ENCODE peak calls at places on chromosomes 4 and X, in five cellular contexts. One of them, this sample, is unnamed. For H3K4me1, the result is how much of the 10 kb centered on the place peaks cover.

GRCh38 chr4:4849524-4850193 is 9.8 kb upstream of the MSX1 start:
- DNase-seq in small intestine: no peak
- DNase-seq in pancreas: no peak
- DNase-seq in Panc1: no peak
- DNase-seq in K562: no peak
- DNase-seq in this sample: no peak

GRCh38 chr4:133147922-133148689 is 988 bp upstream of the PCDH10 start:
- DNase-seq in Panc1: no peak
- DNase-seq in small intestine: no peak
- DNase-seq in pancreas: no peak
- DNase-seq in K562: no peak
- DNase-seq in this sample: no peak

GRCh38 chrX:47456080-47456479 is 26.9 kb downstream of the ZNF41 start:
- DNase-seq in Panc1: no peak
- DNase-seq in K562: no peak
- DNase-seq in pancreas: no peak
- DNase-seq in small intestine: peak
- DNase-seq in this sample: no peak

GRCh38 chr4:151004222-151004621 is 10.9 kb downstream of the LRBA start:
- DNase-seq in small intestine: no peak
- DNase-seq in K562: no peak
- DNase-seq in pancreas: no peak
- DNase-seq in Panc1: peak
- DNase-seq in this sample: no peak

GRCh38 chrX:47748576-47748975 is 88.1 kb upstream of the ZNF81 start:
- DNase-seq in K562: no peak
- DNase-seq in Panc1: no peak
- DNase-seq in pancreas: no peak
- DNase-seq in small intestine: no peak
- DNase-seq in this sample: no peak

GRCh38 chrX:39896951-39897740 is 200.6 kb downstream of the BCOR start:
- DNase-seq in small intestine: no peak
- DNase-seq in pancreas: no peak
- DNase-seq in K562: peak
- DNase-seq in Panc1: no peak
- DNase-seq in this sample: no peak

GRCh38 chrX:20252392-20253231 is 14.1 kb downstream of the RPS6KA3 start:
- DNase-seq in K562: peak
- DNase-seq in Panc1: no peak
- DNase-seq in small intestine: peak
- DNase-seq in pancreas: peak
- DNase-seq in this sample: peak

GRCh38 chrX:39242187-39242586 is 440.9 kb downstream of the MID1IP1 start:
- DNase-seq in pancreas: peak
- DNase-seq in small intestine: peak
- DNase-seq in K562: peak
- DNase-seq in Panc1: no peak
- DNase-seq in this sample: peak

GRCh38 chr4:64539234-64539849 is 130.1 kb upstream of the TECRL start:
- DNase-seq in Panc1: peak
- DNase-seq in K562: peak
- DNase-seq in pancreas: peak
- DNase-seq in small intestine: peak
- DNase-seq in this sample: no peak

GRCh38 chr4:28287837-28288236 is 1427.2 kb downstream of the STIM2 start:
- DNase-seq in K562: no peak
- DNase-seq in small intestine: no peak
- DNase-seq in pancreas: no peak
- DNase-seq in Panc1: no peak
- DNase-seq in this sample: no peak

GRCh38 chrX:104112326-104112951 is at the start of gene ZCCHC18:
- DNase-seq in K562: peak
- DNase-seq in Panc1: no peak
- DNase-seq in pancreas: no peak
- DNase-seq in small intestine: no peak
- DNase-seq in this sample: no peak

GRCh38 chrX:87572911-87573310 is 55.3 kb downstream of the KLHL4 start:
- DNase-seq in small intestine: no peak
- DNase-seq in pancreas: no peak
- DNase-seq in Panc1: no peak
- DNase-seq in K562: no peak
- DNase-seq in this sample: no peak

GRCh38 chrX:125621588-125621927 is 301.9 kb downstream of the TEX13C start:
- DNase-seq in small intestine: no peak
- DNase-seq in pancreas: no peak
- DNase-seq in K562: no peak
- DNase-seq in Panc1: no peak
- DNase-seq in this sample: no peak

GRCh38 chr4:109424093-109424818 is 9.4 kb upstream of the SEC24B start:
- DNase-seq in Panc1: no peak
- DNase-seq in K562: peak
- DNase-seq in pancreas: no peak
- DNase-seq in small intestine: no peak
- DNase-seq in this sample: no peak

GRCh38 chr4:110869114-110869513 is 246.2 kb upstream of the PITX2 start:
- DNase-seq in K562: no peak
- DNase-seq in pancreas: no peak
- DNase-seq in small intestine: no peak
- DNase-seq in Panc1: no peak
- DNase-seq in this sample: no peak

GRCh38 chr4:7516773-7517144 is 82.0 kb upstream of the PSAPL1 start:
- DNase-seq in small intestine: no peak
- DNase-seq in Panc1: no peak
- DNase-seq in pancreas: no peak
- DNase-seq in K562: no peak
- DNase-seq in this sample: no peak

GRCh38 chr4:110073045-110073845 is 125.2 kb downstream of the ELOVL6 start:
- DNase-seq in small intestine: no peak
- DNase-seq in pancreas: peak
- DNase-seq in Panc1: no peak
- DNase-seq in K562: no peak
- DNase-seq in this sample: no peak

GRCh38 chrX:153598541-153599191 is at the start of gene CCNQ:
- DNase-seq in Panc1: no peak
- DNase-seq in small intestine: peak
- DNase-seq in K562: peak
- DNase-seq in pancreas: no peak
- DNase-seq in this sample: peak

GRCh38 chrX:132957211-132958085 is 981 bp downstream of the HS6ST2 start:
- DNase-seq in small intestine: no peak
- DNase-seq in Panc1: no peak
- DNase-seq in pancreas: peak
- DNase-seq in K562: no peak
- DNase-seq in this sample: no peak

GRCh38 chrX:24025741-24026402 is 1.1 kb downstream of the KLHL15 start:
- DNase-seq in Panc1: no peak
- DNase-seq in small intestine: peak
- DNase-seq in pancreas: peak
- DNase-seq in K562: no peak
- DNase-seq in this sample: no peak

GRCh38 chrX:20623448-20623847 is 356.7 kb upstream of the RPS6KA3 start:
- DNase-seq in Panc1: no peak
- DNase-seq in pancreas: no peak
- DNase-seq in small intestine: no peak
- DNase-seq in K562: no peak
- DNase-seq in this sample: no peak

GRCh38 chr4:158067646-158068045 is 105.2 kb downstream of the GASK1B start:
- DNase-seq in pancreas: no peak
- DNase-seq in Panc1: no peak
- DNase-seq in K562: no peak
- DNase-seq in small intestine: no peak
- DNase-seq in this sample: no peak

GRCh38 chrX:103629295-103630170 is 758 bp downstream of the TCEAL1 start:
- DNase-seq in pancreas: peak
- DNase-seq in K562: peak
- DNase-seq in Panc1: peak
- DNase-seq in small intestine: peak
- DNase-seq in this sample: peak

GRCh38 chrX:134544614-134545255 is 84.8 kb downstream of the HPRT1 start:
- DNase-seq in Panc1: no peak
- DNase-seq in K562: no peak
- DNase-seq in small intestine: peak
- DNase-seq in pancreas: no peak
- DNase-seq in this sample: no peak
- H3K4me1 ChIP-seq in Panc1: under half
- H3K4me1 ChIP-seq in K562: under half
- H3K4me1 ChIP-seq in small intestine: under half
- H3K4me1 ChIP-seq in pancreas: under half
- H3K4me1 ChIP-seq in this sample: under half

GRCh38 chr4:186765673-186766546 is 42.3 kb upstream of the FAT1 start:
- DNase-seq in small intestine: peak
- DNase-seq in K562: no peak
- DNase-seq in Panc1: no peak
- DNase-seq in pancreas: no peak
- DNase-seq in this sample: no peak
- H3K27ac ChIP-seq in small intestine: peak
- H3K27ac ChIP-seq in K562: no peak
- H3K27ac ChIP-seq in Panc1: peak
- H3K27ac ChIP-seq in pancreas: no peak
- H3K27ac ChIP-seq in this sample: no peak

GRCh38 chrX:53115550-53115874 is 21.6 kb downstream of the KANTR start:
- DNase-seq in small intestine: no peak
- DNase-seq in Panc1: no peak
- DNase-seq in pancreas: no peak
- DNase-seq in K562: no peak
- DNase-seq in this sample: no peak

GRCh38 chrX:53116101-53116500 is 22.2 kb downstream of the KANTR start:
- DNase-seq in K562: no peak
- DNase-seq in pancreas: no peak
- DNase-seq in Panc1: no peak
- DNase-seq in small intestine: peak
- DNase-seq in this sample: no peak

GRCh38 chrX:53114864-53115549 is 21.1 kb downstream of the KANTR start:
- DNase-seq in pancreas: no peak
- DNase-seq in Panc1: no peak
- DNase-seq in K562: no peak
- DNase-seq in small intestine: no peak
- DNase-seq in this sample: no peak
- H3K4me1 ChIP-seq in pancreas: under half
- H3K4me1 ChIP-seq in Panc1: under half
- H3K4me1 ChIP-seq in K562: under half
- H3K4me1 ChIP-seq in small intestine: under half
- H3K4me1 ChIP-seq in this sample: under half

GRCh38 chrX:41293269-41293668 is 40.7 kb upstream of the DDX3X start:
- DNase-seq in Panc1: no peak
- DNase-seq in pancreas: no peak
- DNase-seq in small intestine: no peak
- DNase-seq in K562: no peak
- DNase-seq in this sample: no peak

DNA sequence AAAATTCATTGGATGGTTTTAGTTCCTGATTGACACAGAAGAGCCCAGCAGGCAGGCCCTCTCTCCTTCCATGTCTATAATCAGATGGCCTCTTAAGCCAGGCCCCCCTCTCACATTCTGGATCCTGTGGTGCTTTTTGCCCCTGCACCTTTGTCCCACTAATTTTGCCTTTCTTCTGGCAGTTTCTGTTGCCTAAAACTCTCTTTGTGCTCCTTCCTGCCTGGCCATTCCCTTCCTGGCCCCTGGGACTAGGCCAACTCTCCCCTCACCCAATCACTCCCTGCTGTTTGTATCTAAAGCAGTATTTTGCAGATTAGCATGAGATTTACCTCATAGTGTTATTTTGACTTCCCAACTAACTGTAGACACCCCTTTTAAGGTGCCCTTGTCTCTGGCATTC is 42.7 kb upstream of the DDX3X start:
- DNase-seq in pancreas: no peak
- DNase-seq in Panc1: no peak
- DNase-seq in K562: no peak
- DNase-seq in small intestine: no peak
- DNase-seq in this sample: no peak
- H3K27ac ChIP-seq in pancreas: no peak
- H3K27ac ChIP-seq in Panc1: no peak
- H3K27ac ChIP-seq in K562: no peak
- H3K27ac ChIP-seq in small intestine: no peak
- H3K27ac ChIP-seq in this sample: no peak

GRCh38 chr4:41546638-41547037 is 8.7 kb downstream of the LIMCH1 start:
- DNase-seq in K562: no peak
- DNase-seq in pancreas: no peak
- DNase-seq in small intestine: no peak
- DNase-seq in Panc1: no peak
- DNase-seq in this sample: no peak
- H3K4me1 ChIP-seq in K562: under half
- H3K4me1 ChIP-seq in pancreas: under half
- H3K4me1 ChIP-seq in small intestine: under half
- H3K4me1 ChIP-seq in Panc1: under half
- H3K4me1 ChIP-seq in this sample: under half

GRCh38 chr4:77504407-77504806 is 101.2 kb upstream of the CXCL13 start:
- DNase-seq in K562: no peak
- DNase-seq in small intestine: no peak
- DNase-seq in Panc1: no peak
- DNase-seq in pancreas: no peak
- DNase-seq in this sample: no peak

GRCh38 chr4:77501240-77501639 is 104.4 kb upstream of the CXCL13 start:
- DNase-seq in pancreas: no peak
- DNase-seq in K562: no peak
- DNase-seq in Panc1: no peak
- DNase-seq in small intestine: no peak
- DNase-seq in this sample: no peak

GRCh38 chr4:77501851-77502250 is 103.8 kb upstream of the CXCL13 start:
- DNase-seq in Panc1: no peak
- DNase-seq in pancreas: no peak
- DNase-seq in K562: no peak
- DNase-seq in small intestine: no peak
- DNase-seq in this sample: no peak

GRCh38 chr4:77505958-77506319 is 99.7 kb upstream of the CXCL13 start:
- DNase-seq in Panc1: no peak
- DNase-seq in small intestine: no peak
- DNase-seq in pancreas: no peak
- DNase-seq in K562: no peak
- DNase-seq in this sample: no peak

DNA sequence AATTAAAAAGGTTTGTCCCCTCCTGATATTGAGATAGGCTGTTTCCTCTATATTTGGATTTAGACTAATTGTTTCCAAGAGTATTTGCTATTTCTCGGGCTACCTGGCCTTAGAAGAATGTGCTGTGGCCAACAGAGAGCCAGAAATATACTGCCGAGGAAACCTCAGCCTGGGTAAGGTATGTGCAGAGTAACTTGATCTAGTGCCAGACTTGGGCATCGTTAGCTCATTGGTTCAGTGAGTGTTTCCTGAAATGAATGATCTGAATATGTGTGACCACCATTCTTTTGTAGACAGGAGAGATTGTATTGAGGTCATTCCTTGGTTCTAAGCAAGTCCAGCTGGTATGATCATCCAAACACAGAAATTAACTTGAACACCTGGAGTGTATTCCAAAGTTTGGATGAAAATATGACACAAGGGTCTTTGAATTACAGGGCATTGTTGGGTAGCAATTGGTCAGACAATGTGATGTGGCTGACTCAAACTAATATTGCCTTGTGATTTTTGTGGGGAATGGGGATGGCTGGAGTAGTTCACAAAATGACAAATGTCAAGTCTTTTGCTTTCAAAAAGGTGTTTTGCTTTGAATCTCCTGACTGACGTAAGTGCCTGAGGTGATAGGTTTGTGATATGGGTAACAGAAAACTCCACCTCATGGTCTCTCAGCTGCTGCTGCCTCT is 100.2 kb upstream of the CXCL13 start:
- DNase-seq in small intestine: no peak
- DNase-seq in Panc1: no peak
- DNase-seq in pancreas: no peak
- DNase-seq in K562: no peak
- DNase-seq in this sample: no peak
- H3K27ac ChIP-seq in small intestine: no peak
- H3K27ac ChIP-seq in Panc1: no peak
- H3K27ac ChIP-seq in pancreas: no peak
- H3K27ac ChIP-seq in K562: no peak
- H3K27ac ChIP-seq in this sample: no peak

GRCh38 chr4:15694431-15694830 is 8.4 kb upstream of the BST1 start:
- DNase-seq in K562: no peak
- DNase-seq in small intestine: no peak
- DNase-seq in pancreas: no peak
- DNase-seq in Panc1: no peak
- DNase-seq in this sample: no peak
- H3K4me1 ChIP-seq in K562: under half
- H3K4me1 ChIP-seq in small intestine: under half
- H3K4me1 ChIP-seq in pancreas: under half
- H3K4me1 ChIP-seq in Panc1: under half
- H3K4me1 ChIP-seq in this sample: under half

This sample was measured in CD8-positive, alpha-beta T cell.